ENCODE peak calls at places on chromosomes 7 and 10, in nine cellular contexts. Z is cardiac muscle cell; W is heart right ventricle; G is IMR-90; Q is astrocyte; T is PC-3; K is GM23248; U is GM23338; H is CD8-positive, alpha-beta memory T cell. A is an unnamed sample.

GRCh38 chr10:29105516-29106215 is 183.2 kb upstream of the LYZL1 start:
- DNase-seq in Z (no peak), W (no peak), G (peak; percentile 86), Q (peak; percentile 89), T (peak; percentile 84), K (peak; percentile 17), U (no peak), H (no peak), A (peak; percentile 73)

GRCh38 chr10:109915566-109915965 is 7.7 kb downstream of the XPNPEP1 start:
- DNase-seq in Z (no peak), W (no peak), G (no peak), Q (peak; percentile 46), T (no peak), K (no peak), U (no peak), H (no peak), A (no peak)

GRCh38 chr10:22427101-22427500 is 81.8 kb downstream of the SPAG6 start:
- DNase-seq in Z (peak; percentile 26), W (no peak), G (peak; percentile 72), Q (peak; percentile 77), T (peak; percentile 70), K (peak; percentile 81), U (peak; percentile 19), H (no peak), A (no peak)

GRCh38 chr7:2299131-2299829 is 15.0 kb downstream of the SNX8 start:
- DNase-seq in Z (no peak), W (no peak), G (peak; percentile 88), Q (peak; percentile 89), T (no peak), K (peak; percentile 92), U (no peak), H (no peak), A (no peak)

GRCh38 chr7:143385891-143386781 is 5.0 kb downstream of the ZYX start:
- DNase-seq in Z (no peak), W (no peak), G (no peak), Q (peak; percentile 54), T (no peak), K (peak; percentile 19), U (no peak), H (no peak), A (no peak)

GRCh38 chr7:107744345-107744750 is 406 bp downstream of the CBLL1 start:
- DNase-seq in Z (no peak), W (no peak), G (no peak), Q (no peak), T (no peak), K (no peak), U (no peak), H (no peak), A (no peak)

GRCh38 chr10:131207584-131208532 is 103.7 kb downstream of the TCERG1L start:
- DNase-seq in Z (no peak), W (no peak), G (no peak), Q (no peak), T (no peak), K (no peak), U (no peak), H (no peak), A (no peak)

GRCh38 chr10:62844280-62845011 is 28.3 kb upstream of the EGR2 start:
- DNase-seq in Z (no peak), W (no peak), G (no peak), Q (no peak), T (no peak), K (peak; percentile 12), U (no peak), H (no peak), A (no peak)

GRCh38 chr7:44796034-44796503 is 412 bp upstream of the PPIA start:
- DNase-seq in Z (peak; percentile 59), W (no peak), G (peak; percentile 36), Q (peak; percentile 25), T (peak; percentile 54), K (peak; percentile 73), U (peak; percentile 89), H (no peak), A (no peak)

GRCh38 chr7:71184609-71185008 is 52.7 kb downstream of the GALNT17 start:
- DNase-seq in Z (no peak), W (no peak), G (no peak), Q (no peak), T (no peak), K (no peak), U (no peak), H (no peak), A (no peak)

GRCh38 chr7:150941983-150942590 is 36.0 kb downstream of the KCNH2 start:
- DNase-seq in Z (peak; percentile 36), W (peak; percentile 73), G (no peak), Q (no peak), T (peak; percentile 4), K (no peak), U (no peak), H (no peak), A (peak; percentile 12)

GRCh38 chr7:65250697-65251395 is 122.8 kb upstream of the ZNF92 start:
- DNase-seq in Z (no peak), W (no peak), G (no peak), Q (no peak), T (no peak), K (no peak), U (peak; percentile 45), H (no peak), A (no peak)

GRCh38 chr10:113104071-113104470 is 154.0 kb downstream of the TCF7L2 start:
- DNase-seq in Z (no peak), W (no peak), G (no peak), Q (no peak), T (no peak), K (peak; percentile 73), U (no peak), H (no peak), A (no peak)

GRCh38 chr10:42933454-42934340 is 143.2 kb upstream of the RET start:
- DNase-seq in Z (peak; percentile 33), W (no peak), G (peak; percentile 19), Q (no peak), T (no peak), K (no peak), U (peak; percentile 69), H (no peak), A (peak; percentile 19)

GRCh38 chr7:138878064-138878463 is 80.1 kb upstream of the ATP6V0A4 start:
- DNase-seq in Z (no peak), W (no peak), G (no peak), Q (no peak), T (no peak), K (no peak), U (no peak), H (no peak), A (no peak)

DNA sequence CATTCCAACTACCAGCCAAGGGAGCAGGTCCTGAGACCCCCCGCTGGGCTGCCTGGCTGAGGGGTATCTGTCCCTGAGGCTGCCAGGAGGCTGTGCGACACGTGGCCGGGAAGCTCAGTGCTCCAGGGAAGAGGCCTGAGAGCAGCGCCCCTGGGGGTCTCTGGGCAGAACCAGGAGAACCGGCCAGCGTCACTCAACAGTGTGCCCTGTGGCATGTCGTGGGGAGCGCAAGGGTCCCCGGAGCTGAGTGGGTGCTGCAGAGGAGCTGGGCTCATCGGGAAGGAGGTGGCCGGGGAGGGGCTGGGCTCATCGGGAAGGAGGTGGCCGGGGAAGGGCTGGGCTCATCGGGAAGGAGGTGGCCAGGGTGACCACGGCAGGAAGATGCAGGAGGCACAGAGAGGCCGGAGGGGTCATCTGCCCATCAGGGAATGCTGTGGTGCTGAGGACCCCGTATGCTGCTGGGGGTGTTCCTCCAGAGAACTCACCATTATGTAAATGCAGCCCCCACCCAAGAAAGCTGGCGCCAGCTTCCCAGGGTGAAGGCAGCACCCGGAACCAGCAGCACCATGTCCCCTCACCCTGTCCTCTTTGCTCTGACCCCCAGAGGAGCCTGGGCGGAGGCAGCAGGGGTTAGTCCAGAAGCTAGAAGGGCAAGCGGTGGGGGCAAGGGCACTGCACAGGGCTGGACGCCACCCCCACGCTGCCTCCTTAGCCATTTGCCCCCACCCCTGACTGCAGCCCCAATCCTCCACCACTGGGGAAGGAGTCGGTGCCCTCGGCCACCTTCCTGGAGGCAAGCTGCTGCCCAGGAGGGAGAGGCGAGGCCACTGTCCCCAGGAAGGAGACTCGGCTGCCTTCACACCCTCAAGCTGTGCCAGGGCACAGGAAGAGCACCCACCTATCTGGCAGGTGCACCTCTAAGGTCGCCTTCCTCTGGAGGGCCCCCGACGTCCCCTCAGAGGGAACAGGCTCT is 33.3 kb downstream of the CALML3 start:
- DNase-seq in Z (no peak), W (no peak), G (no peak), Q (no peak), T (no peak), K (no peak), U (peak; percentile 23), H (no peak), A (no peak)
- H3K4me1 ChIP-seq in Z (peaks cover 30% of the 10 kb centered on the region), W (no peaks in the 10 kb centered on the region), G (peaks cover 22% of the 10 kb centered on the region), Q (peaks cover 41% of the 10 kb centered on the region), T (peaks cover 37% of the 10 kb centered on the region), K (peaks cover 28% of the 10 kb centered on the region), U (peaks cover 3% of the 10 kb centered on the region), H (peaks cover 7% of the 10 kb centered on the region), A (peaks cover 14% of the 10 kb centered on the region)

GRCh38 chr10:10294801-10295515 is 722.7 kb upstream of the CELF2 start:
- DNase-seq in Z (no peak), W (no peak), G (no peak), Q (no peak), T (no peak), K (no peak), U (peak; percentile 3), H (no peak), A (no peak)
- H3K27ac ChIP-seq in Z (no peak overlapping the region), W (no peak overlapping the region), G (no peak overlapping the region), Q (no peak overlapping the region), T (no peak overlapping the region), K (no peak overlapping the region), U (no peak overlapping the region), H (no peak overlapping the region), A (no peak overlapping the region)

GRCh38 chr7:127619681-127620405 is 1.9 kb upstream of the PAX4 start:
- DNase-seq in Z (no peak), W (no peak), G (no peak), Q (no peak), T (no peak), K (peak; percentile 20), U (peak; percentile 89), H (no peak), A (peak; percentile 39)
- H3K27me3 ChIP-seq in Z (peaks cover 51% of the 10 kb centered on the region), W (peaks cover 86% of the 10 kb centered on the region), G (peaks cover 71% of the 10 kb centered on the region), Q (peaks cover 66% of the 10 kb centered on the region), T (peaks cover 96% of the 10 kb centered on the region), K (peaks cover 84% of the 10 kb centered on the region), U (peaks cover 60% of the 10 kb centered on the region), H (peaks cover 4% of the 10 kb centered on the region), A (peaks cover 85% of the 10 kb centered on the region)

GRCh38 chr10:119867317-119867716 is 5.3 kb downstream of the MCMBP start:
- DNase-seq in Z (no peak), W (no peak), G (no peak), Q (no peak), T (no peak), K (no peak), U (no peak), H (no peak), A (no peak)
- H3K4me1 ChIP-seq in Z (peaks cover 11% of the 10 kb centered on the region), W (peaks cover 26% of the 10 kb centered on the region), G (peaks cover 2% of the 10 kb centered on the region), Q (peaks cover 5% of the 10 kb centered on the region), T (peaks cover 12% of the 10 kb centered on the region), K (peaks cover 12% of the 10 kb centered on the region), U (peaks cover 14% of the 10 kb centered on the region), H (peaks cover 27% of the 10 kb centered on the region), A (peaks cover 3% of the 10 kb centered on the region)